ENCODE peak calls at places on chromosomes 1 and 21, in ten cellular contexts. L, Y, F, P, J, D, C, S, X and I are unnamed samples.
A peak's percentile ranks its signal among the peaks of the same experiment; 100 is the strongest.

GRCh38 chr1:55309786-55310516 is 94.8 kb upstream of the USP24 start:
- DNase-seq in X (no peak), D (no peak), J (no peak), S (no peak), P (no peak), F (no peak), C (no peak), Y (no peak), L (no peak), I (no peak)

GRCh38 chr1:116164056-116164889 is 53.1 kb downstream of the MAB21L3 start:
- DNase-seq in F (no peak), L (no peak), C (no peak), P (no peak), S (no peak), D (no peak), Y (no peak), X (no peak), J (no peak), I (no peak)

GRCh38 chr1:1163538-1164070 is 10.1 kb upstream of the TTLL10 start:
- DNase-seq in L (no peak), J (no peak), X (no peak), C (no peak), D (no peak), S (no peak), Y (no peak), P (no peak), F (no peak), I (no peak)

GRCh38 chr1:179955318-179955638 is 668 bp downstream of the CEP350 start:
- DNase-seq in X (no peak), J (no peak), F (no peak), D (no peak), Y (no peak), S (no peak), C (peak; percentile 35), P (peak; percentile 42), L (no peak), I (no peak)

GRCh38 chr1:1058921-1059493 is 15.1 kb downstream of the RNF223 start:
- DNase-seq in Y (no peak), C (peak; percentile 34), X (no peak), L (peak; percentile 74), S (no peak), P (no peak), F (no peak), D (no peak), J (no peak), I (no peak)

GRCh38 chr21:37944492-37944891 is 28.2 kb upstream of the KCNJ6 start:
- DNase-seq in Y (no peak), D (no peak), C (no peak), P (no peak), F (no peak), J (no peak), S (no peak), L (no peak), X (no peak), I (no peak)

GRCh38 chr1:168585191-168585590 is 8.8 kb downstream of the XCL1 start:
- DNase-seq in L (no peak), P (no peak), F (no peak), D (no peak), J (no peak), X (no peak), Y (peak; percentile 21), C (no peak), S (no peak), I (no peak)

GRCh38 chr1:153922076-153922837 is 515 bp downstream of the GATAD2B start:
- DNase-seq in D (no peak), L (peak; percentile 80), Y (no peak), C (no peak), X (no peak), F (peak; percentile 32), S (no peak), P (peak; percentile 28), J (peak; percentile 45), I (peak; percentile 67)

GRCh38 chr1:216771922-216772321 is 48.7 kb upstream of the ESRRG start:
- DNase-seq in F (no peak), Y (no peak), X (no peak), S (no peak), L (no peak), P (no peak), C (no peak), J (no peak), D (no peak), I (no peak)

GRCh38 chr1:6918908-6919511 is 133.8 kb downstream of the CAMTA1 start:
- DNase-seq in Y (no peak), J (no peak), L (no peak), F (no peak), S (no peak), D (no peak), X (no peak), C (no peak), P (no peak), I (no peak)

GRCh38 chr21:31665397-31665796 is 5.9 kb downstream of the SOD1 start:
- DNase-seq in S (no peak), P (peak; percentile 26), C (no peak), F (no peak), D (peak; percentile 34), X (no peak), Y (no peak), J (no peak), L (no peak), I (no peak)

GRCh38 chr1:31955917-31956736 is 18.0 kb upstream of the PTP4A2 start:
- DNase-seq in S (peak; percentile 90), C (peak; percentile 92), Y (peak; percentile 98), D (peak; percentile 85), X (no peak), P (peak; percentile 83), F (peak; percentile 90), J (peak; percentile 69), L (peak; percentile 87), I (peak; percentile 76)

GRCh38 chr1:159937014-159937750 is 8.2 kb downstream of the IGSF9 start:
- DNase-seq in P (no peak), J (no peak), F (peak; percentile 57), S (no peak), X (no peak), C (no peak), Y (no peak), L (no peak), D (no peak), I (no peak)

GRCh38 chr21:37367301-37367757 is 756 bp downstream of the DYRK1A start:
- DNase-seq in C (no peak), L (peak; percentile 66), P (no peak), S (no peak), Y (no peak), D (peak; percentile 38), F (peak; percentile 27), X (no peak), J (peak; percentile 22), I (no peak)

GRCh38 chr1:95304803-95305202 is 70.8 kb downstream of the RWDD3 start:
- DNase-seq in J (no peak), C (no peak), D (no peak), X (no peak), L (no peak), P (no peak), F (no peak), Y (no peak), S (no peak), I (no peak)

GRCh38 chr1:29352719-29353420 is 116.5 kb downstream of the PTPRU start:
- DNase-seq in L (no peak), X (no peak), C (no peak), S (no peak), D (no peak), P (no peak), Y (no peak), J (no peak), F (no peak), I (no peak)

GRCh38 chr1:10257851-10258250 is 47.5 kb downstream of the KIF1B start:
- DNase-seq in D (no peak), S (no peak), L (no peak), P (no peak), X (no peak), Y (no peak), F (no peak), J (no peak), C (peak; percentile 41), I (no peak)

GRCh38 chr1:35559317-35559944 is 1.8 kb downstream of the NCDN start:
- DNase-seq in D (no peak), L (no peak), J (no peak), P (no peak), C (no peak), Y (no peak), S (no peak), X (no peak), F (no peak), I (no peak)

GRCh38 chr1:33255347-33256311 is 663 bp upstream of the ZNF362 start:
- DNase-seq in D (peak; percentile 68), P (peak; percentile 57), S (no peak), J (no peak), C (peak; percentile 63), X (no peak), L (peak; percentile 72), Y (no peak), F (peak; percentile 80), I (peak; percentile 42)

GRCh38 chr1:117573386-117574040 is 32.3 kb upstream of the TENT5C start:
- DNase-seq in L (peak; percentile 49), X (no peak), C (no peak), S (no peak), P (no peak), J (no peak), D (peak; percentile 14), F (no peak), Y (no peak), I (no peak)